ENCODE peak calls at places on chromosomes 16 and 17, in five cellular contexts. T is upper lobe of left lung, B is heart right ventricle, J is endodermal cell, D is AG04450. E is an unnamed sample. For H3K9me3, the result is how much of the 10 kb centered on the place peaks cover.

GRCh38 chr16:12675852-12676251 is 127.8 kb downstream of the CPPED1 start:
- DNase-seq in T (no peak), B (no peak), J (no peak), D (no peak), E (no peak)

GRCh38 chr16:71514476-71514875 is 11.8 kb upstream of the CHST4 start:
- DNase-seq in T (no peak), B (no peak), J (no peak), D (no peak), E (no peak)

GRCh38 chr17:45248132-45248936 is 13.6 kb downstream of the SPATA32 start:
- DNase-seq in T (no peak), B (no peak), J (peak), D (no peak), E (peak)

GRCh38 chr17:37045271-37045946 is 96.7 kb downstream of the AATF start:
- DNase-seq in T (no peak), B (no peak), J (peak), D (no peak), E (no peak)

GRCh38 chr17:78585231-78585630 is 8.0 kb upstream of the DNAH17 start:
- DNase-seq in T (no peak), B (no peak), J (no peak), D (no peak), E (no peak)

GRCh38 chr16:31215287-31216115 is 1.4 kb downstream of the PYDC1 start:
- DNase-seq in T (peak), B (peak), J (peak), D (no peak), E (no peak)

GRCh38 chr16:20901441-20902112 is 1.0 kb downstream of the LYRM1 start:
- DNase-seq in T (peak), B (peak), J (peak), D (no peak), E (no peak)

GRCh38 chr17:2977157-2977556 is 86.2 kb downstream of the OR1D5 start:
- DNase-seq in T (no peak), B (no peak), J (no peak), D (no peak), E (no peak)

GRCh38 chr17:19660219-19660870 is 11.8 kb downstream of the ALDH3A2 start:
- DNase-seq in T (no peak), B (no peak), J (no peak), D (no peak), E (no peak)

GRCh38 chr17:42325026-42325425 is 36.7 kb downstream of the STAT5A start:
- DNase-seq in T (no peak), B (no peak), J (no peak), D (peak), E (no peak)

GRCh38 chr16:19864566-19864965 is 20.1 kb downstream of the GPRC5B start:
- DNase-seq in T (no peak), B (peak), J (no peak), D (no peak), E (no peak)

GRCh38 chr16:14015948-14016347 is 55.2 kb upstream of the MRTFB start:
- DNase-seq in T (no peak), B (no peak), J (no peak), D (peak), E (no peak)

GRCh38 chr17:2685696-2686095 is 25.9 kb downstream of the CLUH start:
- DNase-seq in T (peak), B (no peak), J (peak), D (no peak), E (no peak)

GRCh38 chr17:48593840-48594411 is 347 bp upstream of the HOXB5 start:
- DNase-seq in T (peak), B (peak), J (peak), D (peak), E (peak)

GRCh38 chr16:799948-800833 is at the start of gene GNG13:
- DNase-seq in T (peak), B (no peak), J (peak), D (no peak), E (no peak)

GRCh38 chr16:12496866-12497265 is 306.8 kb downstream of the CPPED1 start:
- DNase-seq in T (no peak), B (no peak), J (no peak), D (no peak), E (no peak)

GRCh38 chr16:57614546-57615343 is 13.7 kb upstream of the ADGRG1 start:
- DNase-seq in T (no peak), B (no peak), J (peak), D (no peak), E (no peak)

GRCh38 chr16:53839150-53839549 is 135.2 kb downstream of the FTO start:
- DNase-seq in T (no peak), B (no peak), J (no peak), D (no peak), E (no peak)

GRCh38 chr16:85079785-85080602 is 32.3 kb downstream of the CIBAR2 start:
- DNase-seq in T (no peak), B (no peak), J (no peak), D (no peak), E (no peak)

GRCh38 chr17:75288784-75289121 is 480 bp downstream of the SLC25A19 start:
- DNase-seq in T (no peak), B (no peak), J (peak), D (no peak), E (peak)

GRCh38 chr17:40153603-40154238 is 13.4 kb downstream of the CASC3 start:
- DNase-seq in T (no peak), B (no peak), J (no peak), D (no peak), E (no peak)

GRCh38 chr17:57803026-57803425 is 46.8 kb downstream of the MRPS23 start:
- DNase-seq in T (no peak), B (no peak), J (peak), D (no peak), E (no peak)

GRCh38 chr16:79066621-79067020 is 533.9 kb downstream of the MAF start:
- DNase-seq in T (no peak), B (no peak), J (no peak), D (no peak), E (no peak)

GRCh38 chr17:64683791-64684190 is 21.7 kb upstream of the SMURF2 start:
- DNase-seq in T (no peak), B (no peak), J (no peak), D (no peak), E (no peak)

GRCh38 chr16:23838485-23839142 is 2.8 kb downstream of the PRKCB start:
- DNase-seq in T (no peak), B (no peak), J (no peak), D (no peak), E (no peak)

GRCh38 chr17:55318081-55318480 is 53.3 kb downstream of the HLF start:
- DNase-seq in T (no peak), B (no peak), J (peak), D (no peak), E (no peak)

GRCh38 chr17:81239714-81240555 is 817 bp downstream of the NDUFAF8 start:
- DNase-seq in T (no peak), B (no peak), J (no peak), D (no peak), E (peak)

GRCh38 chr17:64607862-64608565 is 54.1 kb downstream of the SMURF2 start:
- DNase-seq in T (no peak), B (no peak), J (no peak), D (no peak), E (no peak)

GRCh38 chr17:81419333-81419885 is 24.2 kb downstream of the BAHCC1 start:
- DNase-seq in T (peak), B (peak), J (peak), D (peak), E (no peak)

GRCh38 chr17:42389135-42389417 is 834 bp upstream of the STAT3 start:
- DNase-seq in T (no peak), B (no peak), J (no peak), D (no peak), E (no peak)

GRCh38 chr16:84924339-84925091 is 86.8 kb downstream of the ZDHHC7 start:
- DNase-seq in T (no peak), B (peak), J (no peak), D (no peak), E (no peak)

GRCh38 chr17:80472996-80473395 is 3.4 kb downstream of the NPTX1 start:
- DNase-seq in T (peak), B (no peak), J (no peak), D (no peak), E (no peak)

GRCh38 chr16:72501739-72502653 is 330.0 kb upstream of the PMFBP1 start:
- DNase-seq in T (no peak), B (peak), J (peak), D (peak), E (peak)

GRCh38 chr17:17612085-17613022 is 20.8 kb upstream of the PEMT start:
- DNase-seq in T (no peak), B (no peak), J (no peak), D (no peak), E (no peak)

DNA sequence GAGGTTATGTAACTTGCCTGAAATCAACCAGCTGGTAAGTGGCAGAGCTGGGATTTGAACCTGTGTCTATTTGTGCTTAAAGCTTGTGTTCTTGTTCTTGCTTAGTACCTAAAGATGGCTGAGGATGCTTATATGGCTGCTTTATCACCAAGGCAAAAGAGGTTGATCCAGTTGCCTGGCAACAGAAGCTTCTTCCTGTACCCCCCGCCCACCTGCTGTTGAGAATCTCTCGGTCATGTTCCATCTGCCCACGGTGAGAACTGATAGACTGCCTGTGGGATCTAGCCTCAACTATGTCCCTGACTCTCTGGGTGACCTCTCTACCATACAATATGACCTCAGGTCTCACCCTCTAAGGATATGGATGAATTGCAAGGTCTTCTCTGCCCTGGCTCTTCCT is 60.7 kb downstream of the ABCC6 start:
- DNase-seq in T (no peak), B (no peak), J (no peak), D (no peak), E (no peak)
- H3K9me3 ChIP-seq in T (under half), B (under half), J (under half), D (under half), E (under half)

DNA sequence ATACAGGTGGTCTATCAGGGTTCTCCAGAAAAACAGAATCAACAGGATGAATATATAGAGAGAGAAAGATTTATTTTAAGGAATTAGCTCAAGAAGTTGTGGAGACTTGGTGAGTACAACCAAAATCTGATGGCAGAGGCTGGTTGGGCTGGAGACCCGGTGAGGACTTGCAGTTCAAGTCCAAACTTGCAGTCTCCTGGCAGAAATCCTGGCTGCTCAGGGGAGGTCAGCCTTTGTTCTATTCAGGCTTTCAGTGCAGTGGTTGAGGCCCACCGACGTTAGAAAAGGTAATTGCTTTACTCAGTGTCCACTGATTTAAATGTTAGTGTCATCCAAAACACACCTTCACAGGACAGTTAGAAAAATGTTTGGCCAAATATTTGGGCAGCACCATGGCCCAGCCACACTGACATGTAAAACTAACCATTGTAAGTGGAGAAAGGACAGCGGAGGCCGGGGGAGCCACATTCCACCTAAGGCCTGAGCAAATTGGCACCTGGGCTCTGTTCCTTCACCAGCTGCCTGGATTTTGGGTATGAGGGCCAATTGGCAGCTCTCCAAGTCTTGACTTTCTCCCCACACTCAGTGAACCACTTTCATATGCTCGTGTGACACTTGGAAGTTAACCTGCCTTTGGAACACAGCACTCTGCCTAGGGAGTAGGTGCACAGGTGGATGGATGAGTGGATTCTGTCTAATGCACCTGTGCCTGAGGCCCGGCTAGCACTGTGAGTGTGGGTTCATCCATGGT is 54.7 kb downstream of the CACNG5 start:
- DNase-seq in T (no peak), B (no peak), J (no peak), D (no peak), E (no peak)
- H3K9me3 ChIP-seq in T (under half), B (under half), J (under half), D (under half), E (under half)

DNA sequence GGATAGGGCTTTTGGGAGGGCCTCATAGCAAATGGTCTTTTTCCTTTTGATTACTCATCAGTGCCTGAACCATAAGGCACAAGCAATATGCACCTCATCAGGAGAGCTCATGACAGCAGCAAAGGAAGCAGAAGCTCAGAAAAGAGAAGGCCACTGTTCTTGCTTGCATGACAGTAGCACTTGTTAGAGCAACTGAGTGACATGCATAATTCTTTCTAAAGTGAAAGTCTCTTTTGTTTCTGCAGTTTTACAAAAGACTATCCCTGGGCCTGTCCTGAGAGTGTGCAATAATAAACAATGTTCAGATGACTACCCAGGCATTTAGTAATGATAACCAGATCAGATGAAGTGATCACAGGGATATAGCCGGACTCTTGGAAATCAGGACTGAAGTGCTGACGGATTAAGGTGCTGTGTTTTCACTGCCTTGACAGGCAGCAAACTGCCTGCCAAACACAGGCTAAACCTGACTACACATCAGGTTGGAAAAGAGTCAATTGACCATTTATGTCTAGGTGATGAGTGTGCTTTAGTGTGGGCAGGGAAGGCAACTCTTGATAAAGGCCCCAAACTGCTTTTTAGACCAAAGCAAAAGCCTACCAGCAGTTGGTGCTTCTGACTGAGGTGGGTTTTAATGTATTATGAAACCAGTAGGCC is 1860.3 kb downstream of the TP53TG3F start:
- DNase-seq in T (no peak), B (no peak), J (no peak), D (no peak), E (no peak)
- H3K9me3 ChIP-seq in T (under half), B (under half), J (half or more), D (under half), E (under half)

GRCh38 chr17:22703204-22703603 is 1010.9 kb downstream of the KCNJ18 start:
- DNase-seq in T (peak), B (no peak), J (no peak), D (no peak), E (no peak)
- H3K9me3 ChIP-seq in T (under half), B (under half), J (half or more), D (under half), E (under half)

GRCh38 chr17:22300177-22300576 is 607.9 kb downstream of the KCNJ18 start:
- DNase-seq in T (no peak), B (no peak), J (no peak), D (no peak), E (no peak)
- H3K9me3 ChIP-seq in T (under half), B (under half), J (under half), D (half or more), E (under half)

E was measured in T-helper 17 cell.